ENCODE peak calls at places on chromosomes 1 and 21, in eight cellular contexts. A is SK-N-SH, T is DND-41, P is HepG2, L is HCT116, E is neuronal stem cell, J is osteoblast, D is neural progenitor cell. G is an unnamed sample. For H3K4me1, the result is how much of the 10 kb centered on the place peaks cover.

GRCh38 chr1:182614796-182615451 is 10.7 kb upstream of the RGS16 start:
- DNase-seq in A (peak), T (peak), P (no peak), L (no peak), E (peak), J (peak), D (peak), G (peak)

GRCh38 chr1:14055442-14056225 is 355.6 kb downstream of the PRDM2 start:
- DNase-seq in A (no peak), T (no peak), P (no peak), L (peak), E (no peak), J (no peak), D (no peak), G (no peak)

GRCh38 chr1:207941664-207942063 is 30.7 kb upstream of the CD34 start:
- DNase-seq in A (peak), T (no peak), P (no peak), L (no peak), E (no peak), J (no peak), D (no peak), G (no peak)

GRCh38 chr21:34580181-34580700 is 34.7 kb downstream of the RCAN1 start:
- DNase-seq in A (no peak), T (no peak), P (no peak), L (no peak), E (no peak), J (no peak), D (no peak), G (peak)

GRCh38 chr1:117571496-117571895 is 34.4 kb upstream of the TENT5C start:
- DNase-seq in A (no peak), T (no peak), P (no peak), L (no peak), E (no peak), J (no peak), D (no peak), G (peak)

GRCh38 chr21:46325073-46325912 is 1.3 kb downstream of the PCNT start:
- DNase-seq in A (peak), T (peak), P (peak), L (peak), E (peak), J (peak), D (peak), G (peak)

GRCh38 chr21:25462517-25462971 is 144.7 kb downstream of the MRPL39 start:
- DNase-seq in A (no peak), T (no peak), P (no peak), L (no peak), E (no peak), J (no peak), D (no peak), G (no peak)

GRCh38 chr1:40762144-40762923 is 21.3 kb upstream of the KCNQ4 start:
- DNase-seq in A (no peak), T (no peak), P (no peak), L (no peak), E (no peak), J (no peak), D (no peak), G (no peak)

GRCh38 chr1:37475380-37476086 is 1.2 kb downstream of the ZC3H12A start:
- DNase-seq in A (no peak), T (no peak), P (no peak), L (no peak), E (no peak), J (peak), D (no peak), G (no peak)

GRCh38 chr1:109061183-109061582 is 14.6 kb downstream of the TAF13 start:
- DNase-seq in A (no peak), T (no peak), P (no peak), L (no peak), E (no peak), J (no peak), D (no peak), G (no peak)

GRCh38 chr1:155064813-155065436 is 1.4 kb downstream of the EFNA4 start:
- DNase-seq in A (no peak), T (no peak), P (peak), L (no peak), E (no peak), J (no peak), D (no peak), G (no peak)

GRCh38 chr1:30507391-30508174 is 215.8 kb downstream of the MATN1 start:
- DNase-seq in A (no peak), T (no peak), P (no peak), L (no peak), E (no peak), J (no peak), D (no peak), G (no peak)

GRCh38 chr1:147640553-147641165 is 29.7 kb downstream of the ACP6 start:
- DNase-seq in A (peak), T (peak), P (peak), L (peak), E (peak), J (peak), D (peak), G (no peak)

GRCh38 chr21:35616090-35616489 is 444.2 kb downstream of the SETD4 start:
- DNase-seq in A (no peak), T (no peak), P (no peak), L (peak), E (no peak), J (no peak), D (no peak), G (no peak)

GRCh38 chr1:169816617-169817016 is 21.9 kb upstream of the METTL18 start:
- DNase-seq in A (no peak), T (no peak), P (no peak), L (no peak), E (no peak), J (no peak), D (no peak), G (no peak)

GRCh38 chr1:147580200-147580557 is 38.9 kb downstream of the BCL9 start:
- DNase-seq in A (no peak), T (no peak), P (no peak), L (no peak), E (no peak), J (no peak), D (no peak), G (no peak)

GRCh38 chr21:43611598-43612369 is 47.5 kb downstream of the HSF2BP start:
- DNase-seq in A (peak), T (no peak), P (peak), L (peak), E (peak), J (no peak), D (peak), G (no peak)

GRCh38 chr1:180230791-180231505 is 884 bp downstream of the LHX4 start:
- DNase-seq in A (peak), T (no peak), P (no peak), L (no peak), E (no peak), J (peak), D (peak), G (peak)

GRCh38 chr21:37862536-37862935 is 53.7 kb downstream of the KCNJ6 start:
- DNase-seq in A (peak), T (no peak), P (no peak), L (no peak), E (no peak), J (no peak), D (peak), G (no peak)

GRCh38 chr1:44038876-44039657 is 7.8 kb upstream of the SLC6A9 start:
- DNase-seq in A (no peak), T (no peak), P (no peak), L (no peak), E (no peak), J (no peak), D (no peak), G (peak)

GRCh38 chr1:107318932-107319331 is 178.1 kb downstream of the NTNG1 start:
- DNase-seq in A (no peak), T (no peak), P (no peak), L (no peak), E (no peak), J (no peak), D (no peak), G (no peak)

GRCh38 chr1:220962031-220962751 is 82.9 kb downstream of the HLX start:
- DNase-seq in A (no peak), T (no peak), P (peak), L (no peak), E (no peak), J (peak), D (no peak), G (no peak)

GRCh38 chr1:5980314-5981008 is 11.8 kb downstream of the NPHP4 start:
- DNase-seq in A (peak), T (peak), P (no peak), L (peak), E (peak), J (peak), D (peak), G (no peak)

GRCh38 chr1:235018720-235019444 is 109.8 kb downstream of the TOMM20 start:
- DNase-seq in A (no peak), T (no peak), P (no peak), L (no peak), E (no peak), J (no peak), D (no peak), G (no peak)

GRCh38 chr1:89369331-89369730 is 5.5 kb downstream of the GBP6 start:
- DNase-seq in A (no peak), T (no peak), P (no peak), L (no peak), E (no peak), J (no peak), D (no peak), G (no peak)

GRCh38 chr1:116131170-116131569 is 20.0 kb downstream of the MAB21L3 start:
- DNase-seq in A (no peak), T (no peak), P (no peak), L (no peak), E (no peak), J (no peak), D (no peak), G (no peak)

DNA sequence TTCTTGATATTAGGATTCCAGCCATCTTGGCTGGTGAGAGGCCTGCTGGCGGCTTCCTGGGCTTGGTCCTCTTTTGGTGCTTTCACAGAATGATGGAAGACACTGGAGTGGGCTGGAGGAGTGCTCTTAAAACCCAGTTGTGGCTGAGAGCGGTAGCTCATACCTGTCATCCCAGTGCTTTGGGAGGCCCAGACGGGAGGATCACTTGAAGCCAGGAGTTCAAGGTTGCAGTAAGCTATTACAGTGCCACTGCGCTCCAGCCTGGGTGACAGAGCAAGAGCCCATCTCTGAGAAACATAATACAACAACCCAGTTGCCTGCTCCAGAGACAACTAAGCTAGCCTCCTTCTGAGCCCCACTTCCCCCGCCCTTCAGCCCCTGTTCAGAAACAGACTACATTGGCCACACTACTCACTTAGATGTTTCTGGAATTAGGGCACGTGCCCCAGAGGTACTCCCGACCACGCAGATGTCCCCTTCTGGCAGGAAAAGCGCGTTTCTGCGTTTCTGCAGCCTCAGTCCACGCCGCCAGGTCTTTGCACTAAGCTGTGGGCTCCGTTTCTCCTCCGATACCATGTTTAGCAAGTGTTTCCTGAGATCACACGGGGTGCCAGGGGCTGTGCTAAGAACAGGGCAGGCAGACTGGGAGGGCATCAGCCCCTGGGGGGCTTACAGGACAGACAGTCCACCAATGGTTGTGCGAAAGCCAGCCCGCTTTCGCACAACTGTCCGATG is 2.4 kb downstream of the PIK3CD start:
- DNase-seq in A (no peak), T (no peak), P (no peak), L (no peak), E (no peak), J (peak), D (no peak), G (no peak)
- H3K4me3 ChIP-seq in A (no peak), T (peak), P (no peak), L (no peak), E (no peak), J (no peak), D (no peak), G (no peak)

GRCh38 chr1:10820422-10820821 is 24.0 kb upstream of the CASZ1 start:
- DNase-seq in A (no peak), T (no peak), P (no peak), L (no peak), E (no peak), J (no peak), D (no peak), G (no peak)
- H3K4me1 ChIP-seq in A (under half), T (under half), P (under half), L (under half), E (under half), J (under half), D (under half), G (under half)

GRCh38 chr1:83641206-83641658 is 357.7 kb downstream of the TTLL7 start:
- DNase-seq in A (peak), T (peak), P (no peak), L (no peak), E (no peak), J (no peak), D (peak), G (no peak)
- H2AFZ ChIP-seq in A (no peak), T (peak), P (no peak), L (no peak), E (peak), J (peak), D (peak), G (no peak)

DNA sequence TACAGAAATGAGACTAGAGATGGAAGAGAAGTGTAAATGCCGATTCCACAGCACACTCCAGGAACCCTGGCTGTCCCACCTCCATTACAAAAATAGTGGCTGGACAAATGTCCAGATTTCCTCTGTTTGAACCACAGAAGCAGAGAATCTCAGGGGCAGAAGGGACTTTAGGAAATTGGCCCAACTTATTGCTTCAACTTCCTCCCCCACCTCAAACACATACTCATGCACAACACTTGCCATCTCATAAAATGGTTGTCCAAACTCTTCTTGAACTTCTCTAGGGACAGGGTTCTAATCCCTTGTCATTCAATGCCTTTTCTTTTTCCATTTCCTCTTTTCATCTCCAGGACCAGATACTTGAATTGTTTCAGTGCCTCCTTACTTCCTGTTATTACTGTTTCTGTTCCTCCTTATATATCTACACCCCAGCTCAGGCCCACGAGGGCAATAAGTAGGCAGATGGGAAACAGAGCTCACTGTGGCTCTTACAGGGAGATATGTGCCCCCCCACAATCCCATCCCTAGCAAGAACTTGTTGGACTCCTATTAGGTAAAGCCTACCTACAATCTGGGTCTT is 8.5 kb upstream of the B4GALT3 start:
- DNase-seq in A (no peak), T (no peak), P (no peak), L (no peak), E (no peak), J (no peak), D (no peak), G (no peak)
- H3K4me3 ChIP-seq in A (no peak), T (no peak), P (no peak), L (no peak), E (no peak), J (peak), D (no peak), G (no peak)

GRCh38 chr1:223840254-223840653 is 5.5 kb downstream of the TP53BP2 start:
- DNase-seq in A (no peak), T (no peak), P (no peak), L (no peak), E (no peak), J (no peak), D (no peak), G (no peak)
- H3K4me1 ChIP-seq in A (half or more), T (half or more), P (under half), L (under half), E (under half), J (under half), D (half or more), G (half or more)

GRCh38 chr1:227395391-227396028 is 77.2 kb upstream of the CDC42BPA start:
- DNase-seq in A (no peak), T (no peak), P (no peak), L (peak), E (no peak), J (no peak), D (no peak), G (no peak)
- H2AFZ ChIP-seq in A (no peak), T (no peak), P (no peak), L (peak), E (no peak), J (no peak), D (no peak), G (no peak)

DNA sequence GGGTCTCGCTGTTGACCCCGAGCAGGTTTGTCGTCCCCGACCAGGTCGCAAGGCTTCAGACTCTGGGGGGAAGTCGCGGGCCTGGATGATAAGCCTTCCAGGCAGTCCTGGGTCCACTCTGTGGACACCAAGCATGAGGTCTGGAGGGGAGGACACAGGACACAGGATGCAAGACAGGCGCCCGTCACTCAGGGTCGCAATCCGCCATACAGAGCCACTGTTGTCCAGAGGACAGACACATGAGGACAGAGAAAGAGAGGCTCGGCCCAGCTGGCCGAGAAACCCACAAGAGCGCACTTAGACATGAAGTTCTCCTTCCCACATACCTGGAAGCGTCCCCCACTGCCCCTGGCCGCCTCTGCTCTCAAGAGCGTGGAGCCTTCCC is 4.8 kb upstream of the FOXD2 start:
- DNase-seq in A (no peak), T (no peak), P (no peak), L (no peak), E (no peak), J (peak), D (no peak), G (no peak)
- H3K4me3 ChIP-seq in A (no peak), T (no peak), P (no peak), L (no peak), E (no peak), J (peak), D (peak), G (no peak)